ENCODE peak calls at places on chromosomes 2 and 18, in seven cellular contexts. R is body of pancreas, D is adrenal gland, P is uterus, W is lower leg skin, B is A549, N is sigmoid colon. L is an unnamed sample.

GRCh38 chr2:8061219-8061618 is 620.6 kb upstream of the ID2 start:
- DNase-seq in R (no peak), D (no peak), P (no peak), W (no peak), B (no peak), N (no peak), L (no peak)

GRCh38 chr2:14261771-14262170 is 370.7 kb upstream of the LRATD1 start:
- DNase-seq in R (no peak), D (no peak), P (no peak), W (no peak), B (no peak), N (no peak), L (no peak)

GRCh38 chr2:32937602-32938450 is 8.9 kb upstream of the LTBP1 start:
- DNase-seq in R (peak), D (no peak), P (no peak), W (no peak), B (no peak), N (no peak), L (no peak)

GRCh38 chr18:60984496-60984895 is 348.7 kb upstream of the CDH20 start:
- DNase-seq in R (no peak), D (no peak), P (no peak), W (no peak), B (no peak), N (no peak), L (no peak)

GRCh38 chr2:197208029-197208428 is 102.6 kb downstream of the ANKRD44 start:
- DNase-seq in R (no peak), D (no peak), P (no peak), W (no peak), B (no peak), N (no peak), L (no peak)

GRCh38 chr2:237073552-237073951 is 12.1 kb upstream of the COPS8 start:
- DNase-seq in R (no peak), D (no peak), P (no peak), W (no peak), B (no peak), N (no peak), L (no peak)

GRCh38 chr2:66428986-66429612 is 5.8 kb upstream of the MEIS1 start:
- DNase-seq in R (peak), D (peak), P (peak), W (no peak), B (peak), N (no peak), L (peak)

GRCh38 chr2:47905454-47906260 is 641 bp downstream of the FBXO11 start:
- DNase-seq in R (peak), D (peak), P (peak), W (peak), B (no peak), N (peak), L (peak)

GRCh38 chr2:162382283-162382682 is 38.4 kb downstream of the GCA start:
- DNase-seq in R (no peak), D (no peak), P (no peak), W (no peak), B (no peak), N (no peak), L (no peak)

GRCh38 chr2:44649426-44649825 is 287.7 kb downstream of the CAMKMT start:
- DNase-seq in R (no peak), D (no peak), P (no peak), W (no peak), B (no peak), N (no peak), L (no peak)

GRCh38 chr2:228474466-228474865 is 293.0 kb upstream of the SPHKAP start:
- DNase-seq in R (no peak), D (no peak), P (no peak), W (no peak), B (no peak), N (no peak), L (no peak)

GRCh38 chr2:224601923-224602322 is 16.8 kb upstream of the CUL3 start:
- DNase-seq in R (no peak), D (no peak), P (no peak), W (no peak), B (no peak), N (no peak), L (no peak)

GRCh38 chr2:128319773-128320608 is 1.3 kb upstream of the HS6ST1 start:
- DNase-seq in R (no peak), D (no peak), P (peak), W (peak), B (no peak), N (peak), L (peak)

GRCh38 chr2:223051580-223052375 is at the start of gene KCNE4:
- DNase-seq in R (peak), D (peak), P (peak), W (no peak), B (no peak), N (peak), L (no peak)

GRCh38 chr2:207792244-207792785 is 22.6 kb upstream of the FZD5 start:
- DNase-seq in R (no peak), D (peak), P (no peak), W (no peak), B (peak), N (no peak), L (no peak)

GRCh38 chr18:21823848-21824247 is 83.3 kb downstream of the MIB1 start:
- DNase-seq in R (no peak), D (no peak), P (no peak), W (no peak), B (no peak), N (no peak), L (no peak)

GRCh38 chr18:24019641-24020331 is 5.2 kb downstream of the TTC39C start:
- DNase-seq in R (no peak), D (no peak), P (no peak), W (no peak), B (no peak), N (no peak), L (no peak)

GRCh38 chr2:14828223-14828622 is 195.7 kb downstream of the LRATD1 start:
- DNase-seq in R (no peak), D (no peak), P (no peak), W (no peak), B (no peak), N (no peak), L (no peak)

GRCh38 chr2:159904565-159905281 is 106.7 kb upstream of the CD302 start:
- DNase-seq in R (peak), D (peak), P (no peak), W (peak), B (peak), N (no peak), L (peak)

GRCh38 chr2:36147670-36148390 is 207.7 kb upstream of the CRIM1 start:
- DNase-seq in R (no peak), D (no peak), P (no peak), W (no peak), B (no peak), N (no peak), L (no peak)

GRCh38 chr2:222433381-222434173 is 9.2 kb downstream of the SGPP2 start:
- DNase-seq in R (no peak), D (no peak), P (no peak), W (no peak), B (no peak), N (no peak), L (no peak)

GRCh38 chr18:61448316-61448715 is 115.1 kb downstream of the CDH20 start:
- DNase-seq in R (no peak), D (no peak), P (no peak), W (no peak), B (no peak), N (no peak), L (no peak)

GRCh38 chr2:85560812-85561279 is 447 bp downstream of the GGCX start:
- DNase-seq in R (no peak), D (no peak), P (no peak), W (no peak), B (no peak), N (no peak), L (no peak)

GRCh38 chr2:176984987-176985386 is 227.6 kb upstream of the HNRNPA3 start:
- DNase-seq in R (no peak), D (no peak), P (no peak), W (no peak), B (no peak), N (no peak), L (no peak)

GRCh38 chr2:188199716-188200128 is 92.0 kb upstream of the GULP1 start:
- DNase-seq in R (no peak), D (no peak), P (no peak), W (no peak), B (peak), N (no peak), L (no peak)

GRCh38 chr18:44680271-44681038 is at the start of gene SETBP1:
- DNase-seq in R (peak), D (peak), P (peak), W (peak), B (peak), N (peak), L (peak)
- TF ChIP-seq POLR2A in R (peak), D (no peak), P (no peak), W (no peak), B (no peak), N (no peak), L (no peak)

DNA sequence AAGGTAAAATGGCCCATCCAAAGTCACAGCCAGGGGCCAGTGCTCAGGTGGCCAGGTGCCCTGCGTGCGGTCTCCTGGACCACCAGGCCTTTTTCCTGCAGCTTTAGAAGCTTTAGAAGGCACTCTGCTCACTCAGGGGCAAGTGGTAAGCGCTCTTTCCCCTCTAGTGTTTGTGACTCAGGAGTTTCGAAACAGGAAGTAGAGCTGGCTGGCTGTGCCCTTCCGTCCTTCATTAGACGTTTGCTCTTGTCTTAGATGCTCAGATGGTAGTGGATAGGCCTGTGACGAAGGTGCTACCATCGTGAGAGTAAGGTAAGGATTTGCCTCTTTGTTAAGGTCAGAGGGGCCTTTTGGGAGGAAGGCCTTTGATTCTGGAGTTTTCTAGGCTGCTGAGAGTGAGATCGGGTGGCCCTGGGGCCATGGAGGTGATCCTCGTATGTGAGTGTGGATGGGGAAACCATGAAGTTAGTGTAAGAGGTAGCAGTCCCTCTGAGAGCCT is at the start of gene CASP8:
- DNase-seq in R (no peak), D (peak), P (peak), W (no peak), B (no peak), N (no peak), L (peak)
- TF ChIP-seq POLR2A in R (no peak), D (no peak), P (no peak), W (no peak), B (no peak), N (no peak), L (peak)

DNA sequence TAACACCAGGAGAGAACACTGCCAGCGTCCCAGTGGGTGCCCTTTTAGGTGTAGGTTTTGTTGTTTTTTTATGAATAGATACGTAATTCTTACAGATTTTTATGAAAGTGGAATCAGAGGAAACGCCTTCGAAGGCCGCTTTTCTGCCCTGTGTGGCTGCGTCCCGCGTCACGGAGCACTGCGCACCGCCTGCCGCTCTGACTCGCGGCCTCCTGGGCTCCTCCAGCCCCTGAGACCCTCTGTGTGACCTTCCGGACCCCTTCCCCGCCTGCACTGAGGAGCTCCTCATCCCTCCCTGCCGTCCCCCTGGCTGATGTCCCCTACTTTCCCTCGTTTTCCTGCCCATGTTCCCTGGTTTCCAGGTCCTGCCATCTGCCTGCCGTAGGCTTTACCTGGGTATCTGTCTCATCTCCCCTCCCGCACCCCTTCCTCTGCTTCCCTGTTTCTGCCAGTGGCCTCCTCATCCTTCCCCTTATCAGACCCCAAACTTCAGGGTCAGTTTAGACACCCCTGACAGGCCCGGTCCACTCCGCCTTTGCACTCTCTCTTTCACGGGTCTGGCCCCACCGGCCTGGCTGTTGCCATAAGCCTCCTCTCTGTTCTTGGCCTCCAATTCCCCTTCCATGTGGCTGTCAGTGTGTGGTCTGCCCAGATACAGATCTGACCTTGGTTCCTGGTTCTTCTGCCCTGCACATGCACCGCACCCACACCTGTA is 32.7 kb downstream of the PDIA6 start:
- DNase-seq in R (no peak), D (no peak), P (no peak), W (peak), B (no peak), N (peak), L (no peak)
- TF ChIP-seq POLR2A in R (no peak), D (no peak), P (no peak), W (no peak), B (no peak), N (no peak), L (no peak)

GRCh38 chr2:174014021-174014698 is 49.0 kb upstream of the SP3 start:
- DNase-seq in R (no peak), D (no peak), P (no peak), W (no peak), B (no peak), N (no peak), L (no peak)

GRCh38 chr2:174012347-174013309 is 47.5 kb upstream of the SP3 start:
- DNase-seq in R (peak), D (peak), P (peak), W (peak), B (no peak), N (peak), L (peak)

GRCh38 chr2:174014699-174015070 is 49.5 kb upstream of the SP3 start:
- DNase-seq in R (no peak), D (no peak), P (no peak), W (no peak), B (no peak), N (peak), L (no peak)

GRCh38 chr2:174011796-174012195 is 46.6 kb upstream of the SP3 start:
- DNase-seq in R (no peak), D (no peak), P (no peak), W (no peak), B (no peak), N (no peak), L (no peak)

DNA sequence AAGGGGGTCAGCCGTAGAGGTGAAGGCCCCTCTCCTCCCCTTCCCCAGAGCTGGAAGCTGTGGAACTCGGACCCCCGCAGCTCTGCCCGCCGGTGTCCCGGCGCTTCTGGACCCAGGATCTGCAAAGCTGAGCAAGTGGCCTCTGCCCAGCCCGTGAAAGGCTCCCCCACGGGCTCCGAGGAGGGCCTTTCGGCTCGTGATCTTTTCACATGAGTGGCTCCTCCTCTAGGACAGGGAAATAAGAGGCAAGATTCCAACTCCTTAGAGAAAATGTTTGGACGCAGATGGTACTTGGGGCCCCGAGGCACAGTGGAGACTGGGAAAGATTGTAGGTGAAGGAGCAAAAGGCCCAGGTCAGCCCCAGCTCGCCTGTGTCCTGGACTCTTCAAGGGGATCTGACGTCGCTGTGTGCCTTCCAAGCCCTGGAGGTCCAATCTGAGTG is 48.2 kb upstream of the SP3 start:
- DNase-seq in R (peak), D (peak), P (peak), W (peak), B (no peak), N (peak), L (no peak)
- TF ChIP-seq POLR2A in R (peak), D (peak), P (no peak), W (no peak), B (no peak), N (no peak), L (no peak)